ENCODE peak calls at places on chromosomes 16 and 17, in eight cellular contexts. D is A549, M is foreskin fibroblast, H is mucosa of descending colon, E is AG10803, C is AG04449, V is Caco-2, L is heart left ventricle. Z is an unnamed sample.

GRCh38 chr17:32298721-32299578 is 33.3 kb downstream of the RHBDL3 start:
- DNase-seq in E (no peak), M (no peak), L (no peak), D (no peak), H (no peak), V (no peak), C (no peak), Z (no peak)

GRCh38 chr17:67025216-67025792 is 19.1 kb upstream of the CACNG1 start:
- DNase-seq in H (peak), V (no peak), L (no peak), D (no peak), E (no peak), M (no peak), C (no peak), Z (no peak)

GRCh38 chr17:28491860-28492259 is 14.3 kb upstream of the FOXN1 start:
- DNase-seq in L (no peak), V (no peak), C (no peak), E (no peak), D (no peak), M (no peak), H (no peak), Z (no peak)

GRCh38 chr17:78416311-78416711 is 37.9 kb downstream of the PGS1 start:
- DNase-seq in H (no peak), D (no peak), M (no peak), E (peak), L (no peak), V (no peak), C (no peak), Z (no peak)

GRCh38 chr17:3935140-3935542 is 18.9 kb upstream of the P2RX1 start:
- DNase-seq in D (peak), L (no peak), E (peak), C (no peak), H (no peak), M (peak), V (peak), Z (peak)

GRCh38 chr17:27466748-27467375 is 10.6 kb downstream of the KSR1 start:
- DNase-seq in H (no peak), M (no peak), E (no peak), V (no peak), L (no peak), C (no peak), D (no peak), Z (no peak)

GRCh38 chr16:85126383-85126730 is 14.1 kb upstream of the CIBAR2 start:
- DNase-seq in M (no peak), L (no peak), V (no peak), H (no peak), D (no peak), C (no peak), E (no peak), Z (no peak)

GRCh38 chr17:49022391-49022941 is 25.3 kb downstream of the IGF2BP1 start:
- DNase-seq in L (no peak), V (peak), H (no peak), D (peak), E (peak), C (peak), M (peak), Z (no peak)

GRCh38 chr17:58321571-58322525 is 6.7 kb downstream of the TSPOAP1 start:
- DNase-seq in C (no peak), H (no peak), E (no peak), L (peak), M (no peak), D (no peak), V (no peak), Z (no peak)

GRCh38 chr17:6480325-6480675 is 36.0 kb downstream of the PIMREG start:
- DNase-seq in E (no peak), V (no peak), H (peak), D (no peak), L (peak), M (no peak), C (no peak), Z (no peak)

GRCh38 chr17:4327638-4328037 is 38.8 kb downstream of the UBE2G1 start:
- DNase-seq in M (peak), E (peak), H (no peak), V (no peak), L (no peak), C (peak), D (peak), Z (peak)

GRCh38 chr16:64391009-64391663 is 730.7 kb downstream of the CDH11 start:
- DNase-seq in E (no peak), M (no peak), D (peak), L (no peak), V (no peak), H (no peak), C (no peak), Z (peak)

GRCh38 chr17:72588961-72589360 is 468.1 kb downstream of the SOX9 start:
- DNase-seq in V (peak), D (peak), C (no peak), H (peak), E (no peak), M (no peak), L (no peak), Z (peak)

GRCh38 chr17:74464730-74465377 is 1.6 kb upstream of the CD300A start:
- DNase-seq in E (no peak), H (no peak), D (no peak), M (no peak), L (no peak), V (no peak), C (no peak), Z (no peak)

GRCh38 chr17:79126139-79126538 is 51.5 kb downstream of the ENGASE start:
- DNase-seq in E (no peak), H (no peak), M (no peak), L (no peak), C (no peak), V (peak), D (no peak), Z (no peak)

GRCh38 chr17:27956601-27957445 is 63.7 kb upstream of the LYRM9 start:
- DNase-seq in C (no peak), D (no peak), M (no peak), H (no peak), V (peak), L (no peak), E (peak), Z (peak)

GRCh38 chr16:53809088-53809951 is 105.4 kb downstream of the FTO start:
- DNase-seq in V (no peak), H (no peak), E (peak), D (no peak), C (peak), L (no peak), M (peak), Z (peak)

GRCh38 chr16:397736-398332 is 835 bp downstream of the NME4 start:
- DNase-seq in D (peak), E (peak), M (peak), L (no peak), V (peak), C (no peak), H (peak), Z (peak)

DNA sequence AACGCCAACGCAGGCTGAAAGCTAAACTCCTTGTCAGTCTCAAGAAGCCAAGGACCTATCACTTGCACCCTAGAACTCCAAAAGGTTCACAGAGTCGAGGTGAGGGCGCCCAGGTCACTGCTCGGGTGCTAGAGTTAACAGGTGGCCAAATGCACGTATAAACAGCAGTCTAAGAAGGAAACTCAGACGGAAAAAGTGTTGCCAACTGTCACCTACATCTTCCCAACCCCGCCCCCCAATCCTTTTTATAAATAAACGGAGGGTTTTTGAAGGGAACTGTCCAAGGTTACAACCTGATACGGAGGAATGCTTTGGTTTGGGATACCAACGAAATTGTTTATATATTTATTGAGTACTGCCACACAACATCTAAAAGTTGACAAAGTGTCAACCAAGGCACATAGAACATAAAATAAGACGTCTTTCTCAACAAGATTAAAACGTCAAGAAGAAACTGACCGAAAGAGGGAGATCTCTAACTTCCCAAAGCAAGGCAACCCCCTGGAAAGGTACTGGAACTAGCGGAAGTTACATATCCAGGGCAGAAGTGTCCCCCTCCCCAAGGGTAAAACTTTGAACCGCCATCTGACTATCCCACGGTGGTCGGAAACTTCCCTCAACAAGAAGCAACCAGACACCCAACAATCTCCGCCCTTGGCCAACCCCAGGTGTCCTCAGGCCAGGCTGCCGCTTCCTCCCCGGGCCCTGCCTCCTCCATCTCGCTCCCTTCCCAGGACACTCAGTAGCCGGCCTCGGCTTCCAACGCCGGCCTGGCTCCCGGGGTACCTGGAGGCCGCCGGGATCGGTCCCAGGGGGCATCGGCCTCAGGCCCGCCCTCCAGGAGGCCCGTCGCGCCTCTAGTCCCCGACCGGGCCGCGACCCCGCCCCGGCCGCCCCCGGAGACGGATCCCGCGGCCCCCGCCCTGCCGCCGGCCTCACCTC is 982 bp downstream of the SPAG9 start:
- DNase-seq in C (no peak), E (peak), D (peak), V (peak), M (no peak), L (peak), H (peak), Z (peak)
- TF ChIP-seq CTCF in C (peak), E (peak), D (peak), V (peak), M (peak), L (peak), H (no peak), Z (peak)

GRCh38 chr17:17216236-17216635 is 10.1 kb upstream of the PLD6 start:
- DNase-seq in E (no peak), D (no peak), C (no peak), V (no peak), L (peak), M (no peak), H (no peak), Z (no peak)
- H3K4me3 ChIP-seq in E (no peak), D (no peak), C (no peak), V (no peak), L (no peak), M (no peak), H (no peak), Z (no peak)

GRCh38 chr16:9225527-9226316 is 134.3 kb downstream of the HAPSTR1 start:
- DNase-seq in D (peak), E (peak), L (no peak), C (no peak), V (peak), H (no peak), M (no peak), Z (no peak)
- TF ChIP-seq CTCF in D (peak), E (peak), L (no peak), C (peak), V (no peak), H (no peak), M (peak), Z (peak)

DNA sequence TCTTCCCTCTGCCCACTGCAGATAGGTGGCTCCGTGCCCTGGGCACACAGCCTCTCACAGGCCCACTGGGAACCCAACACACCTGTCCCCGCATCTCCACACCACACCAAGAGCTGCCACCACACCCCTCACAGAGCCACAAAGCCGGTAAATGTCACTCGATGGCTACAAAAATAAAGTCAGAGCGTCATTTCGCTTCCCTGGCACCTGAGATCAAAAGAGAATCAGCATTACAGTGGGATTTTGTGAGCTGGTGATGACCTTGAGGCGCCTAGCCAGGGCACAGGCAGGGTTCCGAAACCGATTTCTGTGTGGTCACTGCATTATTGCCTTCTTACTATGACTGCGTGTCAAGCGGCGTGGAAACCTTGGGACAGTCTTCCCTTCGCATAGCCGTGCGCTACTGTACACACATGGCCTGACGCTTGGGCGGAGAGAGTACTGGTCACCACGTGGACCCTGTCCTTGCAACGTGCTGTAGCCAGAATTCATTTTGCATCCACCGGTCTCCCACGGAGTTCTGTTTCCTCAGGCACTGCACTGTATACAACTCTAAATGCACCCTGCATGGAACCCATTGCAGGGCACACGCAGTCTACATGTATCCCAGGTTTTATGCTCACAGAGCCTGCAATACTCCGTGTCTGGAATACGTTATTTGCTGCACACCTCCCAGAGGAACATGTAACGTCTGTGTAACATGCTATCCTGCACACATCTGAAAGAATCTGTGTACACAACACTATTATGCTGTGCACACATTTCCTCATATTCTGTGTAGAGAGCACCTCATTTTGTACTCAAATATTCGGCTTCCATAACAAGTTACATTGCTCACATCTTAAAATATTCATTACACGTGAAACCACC is 5.8 kb upstream of the FOXF1 start:
- DNase-seq in V (no peak), L (peak), H (no peak), D (no peak), C (no peak), E (no peak), M (no peak), Z (no peak)
- H3K4me3 ChIP-seq in V (no peak), L (no peak), H (no peak), D (no peak), C (no peak), E (no peak), M (peak), Z (no peak)

DNA sequence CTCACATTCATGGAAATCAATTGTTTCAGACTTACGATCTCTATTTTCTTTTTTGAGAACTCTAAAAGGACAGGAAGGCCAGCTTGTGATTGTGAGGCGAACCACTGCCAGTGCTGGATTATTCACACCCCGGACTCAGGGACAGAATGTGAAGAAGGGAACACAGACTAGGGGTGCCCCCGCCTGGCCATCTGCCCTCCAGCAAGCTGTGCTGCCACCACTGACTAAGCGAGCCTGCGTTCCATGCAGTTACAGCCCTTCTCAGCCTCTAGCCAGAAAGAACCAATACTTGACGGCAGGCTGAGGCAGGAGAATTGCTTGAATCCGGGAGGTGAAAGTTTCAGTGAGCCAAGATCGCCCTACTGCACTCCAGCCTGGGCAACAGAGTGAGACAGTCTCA is 2.8 kb downstream of the HAGH start:
- DNase-seq in C (no peak), H (no peak), E (peak), M (peak), D (peak), V (peak), L (no peak), Z (peak)
- TF ChIP-seq CTCF in C (peak), H (no peak), E (peak), M (peak), D (peak), V (no peak), L (peak), Z (no peak)

GRCh38 chr16:14187517-14188338 is 116.6 kb downstream of the MRTFB start:
- DNase-seq in L (no peak), E (no peak), V (no peak), C (no peak), H (no peak), M (no peak), D (no peak), Z (no peak)
- H3K4me3 ChIP-seq in L (peak), E (no peak), V (no peak), C (peak), H (no peak), M (peak), D (no peak), Z (peak)

DNA sequence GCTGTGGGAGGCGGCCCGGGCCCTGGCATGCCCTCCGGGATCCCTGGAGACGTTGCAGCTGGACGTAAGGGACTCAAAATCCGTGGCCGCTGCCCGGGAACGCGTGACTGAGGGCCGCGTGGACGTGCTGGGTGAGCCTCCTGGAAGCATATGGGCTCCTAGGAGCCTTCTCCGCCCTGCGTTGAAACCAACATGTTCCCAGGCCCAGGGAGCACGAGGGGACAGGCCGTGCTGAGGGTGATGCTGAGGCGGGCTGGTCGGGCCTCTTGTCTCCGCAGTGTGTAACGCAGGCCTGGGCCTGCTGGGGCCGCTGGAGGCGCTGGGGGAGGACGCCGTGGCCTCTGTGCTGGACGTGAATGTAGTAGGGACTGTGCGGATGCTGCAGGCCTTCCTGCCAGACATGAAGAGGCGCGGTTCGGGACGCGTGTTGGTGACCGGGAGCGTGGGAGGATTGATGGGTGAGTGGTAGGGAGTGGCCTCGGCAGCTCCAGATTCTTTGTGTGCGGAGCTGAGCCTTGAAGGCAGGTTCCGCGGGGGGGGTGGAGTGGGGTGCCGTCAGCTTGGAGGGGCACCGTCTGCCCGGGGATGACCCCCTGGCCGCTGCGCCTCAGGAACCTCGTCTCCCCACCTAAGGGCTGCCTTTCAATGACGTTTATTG is 567 bp downstream of the HSD17B1 start:
- DNase-seq in L (peak), H (peak), D (peak), C (no peak), M (no peak), V (no peak), E (peak), Z (peak)
- TF ChIP-seq CTCF in L (no peak), H (no peak), D (no peak), C (no peak), M (no peak), V (no peak), E (no peak), Z (peak)

GRCh38 chr17:57296231-57296630 is 39.9 kb downstream of the MSI2 start:
- DNase-seq in M (no peak), H (no peak), D (no peak), C (no peak), E (no peak), L (no peak), V (peak), Z (no peak)
- H3K4me3 ChIP-seq in M (no peak), H (no peak), D (no peak), C (no peak), E (no peak), L (no peak), V (no peak), Z (no peak)

DNA sequence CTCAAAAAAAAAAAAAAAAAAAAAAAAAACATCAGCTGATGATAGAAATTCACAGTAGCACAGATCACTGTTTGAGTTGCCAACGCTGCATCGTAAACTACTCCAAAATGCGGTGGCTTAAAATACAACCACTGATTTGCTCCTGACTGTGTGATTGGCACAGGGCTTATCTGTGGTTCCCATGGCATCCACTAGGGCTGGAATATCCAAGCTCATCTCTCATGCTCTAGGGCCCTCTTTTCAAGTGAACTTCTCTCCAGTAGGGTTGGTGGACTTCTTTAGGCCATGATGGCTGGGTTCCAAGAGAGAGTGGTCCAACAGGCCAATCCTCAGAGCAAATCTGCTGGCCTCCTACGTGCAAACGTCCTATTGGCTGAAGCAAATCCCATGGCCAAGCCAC is 15.9 kb upstream of the GPRC5B start:
- DNase-seq in H (no peak), L (no peak), C (no peak), V (no peak), D (no peak), E (no peak), M (no peak), Z (no peak)
- TF ChIP-seq CTCF in H (no peak), L (no peak), C (no peak), V (no peak), D (no peak), E (no peak), M (no peak), Z (no peak)

GRCh38 chr16:88455610-88456355 is 2.7 kb downstream of the ZFPM1 start:
- DNase-seq in C (no peak), H (peak), D (peak), E (peak), M (peak), L (no peak), V (peak), Z (peak)
- H3K4me3 ChIP-seq in C (peak), H (no peak), D (peak), E (peak), M (peak), L (peak), V (peak), Z (peak)